ENCODE peak calls at places on chromosomes 2 and 18, in four cellular contexts. One of them, this sample, is unnamed.

GRCh38 chr2:42906557-42907380 is 114.4 kb upstream of the HAAO start:
- DNase-seq in WERI-Rb-1: peak
- DNase-seq in OCI-LY7: no peak
- DNase-seq in psoas muscle: peak
- DNase-seq in this sample: no peak

GRCh38 chr2:191790737-191791136 is 56.2 kb downstream of the CAVIN2 start:
- DNase-seq in WERI-Rb-1: no peak
- DNase-seq in OCI-LY7: no peak
- DNase-seq in psoas muscle: no peak
- DNase-seq in this sample: no peak

GRCh38 chr2:127027715-127028114 is 79.2 kb downstream of the BIN1 start:
- DNase-seq in WERI-Rb-1: no peak
- DNase-seq in OCI-LY7: peak
- DNase-seq in psoas muscle: no peak
- DNase-seq in this sample: no peak

GRCh38 chr18:11567391-11567790 is 42.0 kb upstream of the SLC35G4 start:
- DNase-seq in WERI-Rb-1: no peak
- DNase-seq in OCI-LY7: no peak
- DNase-seq in psoas muscle: no peak
- DNase-seq in this sample: no peak

GRCh38 chr2:239756392-239757153 is 268.6 kb downstream of the NDUFA10 start:
- DNase-seq in WERI-Rb-1: no peak
- DNase-seq in OCI-LY7: no peak
- DNase-seq in psoas muscle: no peak
- DNase-seq in this sample: no peak

GRCh38 chr2:120825370-120826259 is 89.9 kb downstream of the GLI2 start:
- DNase-seq in WERI-Rb-1: peak
- DNase-seq in OCI-LY7: no peak
- DNase-seq in psoas muscle: peak
- DNase-seq in this sample: peak

GRCh38 chr18:49859006-49859359 is 45.6 kb upstream of the ACAA2 start:
- DNase-seq in WERI-Rb-1: no peak
- DNase-seq in OCI-LY7: no peak
- DNase-seq in psoas muscle: no peak
- DNase-seq in this sample: no peak

GRCh38 chr2:37615808-37616673 is 55.4 kb downstream of the CDC42EP3 start:
- DNase-seq in WERI-Rb-1: no peak
- DNase-seq in OCI-LY7: peak
- DNase-seq in psoas muscle: peak
- DNase-seq in this sample: no peak

GRCh38 chr18:80067321-80067720 is 33.1 kb downstream of the RBFA start:
- DNase-seq in WERI-Rb-1: no peak
- DNase-seq in OCI-LY7: no peak
- DNase-seq in psoas muscle: no peak
- DNase-seq in this sample: no peak

GRCh38 chr2:112494839-112495238 is 12.9 kb downstream of the TTL start:
- DNase-seq in WERI-Rb-1: no peak
- DNase-seq in OCI-LY7: no peak
- DNase-seq in psoas muscle: no peak
- DNase-seq in this sample: no peak

GRCh38 chr2:230668939-230669303 is 43.7 kb upstream of the CAB39 start:
- DNase-seq in WERI-Rb-1: no peak
- DNase-seq in OCI-LY7: no peak
- DNase-seq in psoas muscle: no peak
- DNase-seq in this sample: no peak
- H3K27ac ChIP-seq in WERI-Rb-1: no peak
- H3K27ac ChIP-seq in OCI-LY7: no peak
- H3K27ac ChIP-seq in psoas muscle: peak
- H3K27ac ChIP-seq in this sample: no peak

GRCh38 chr2:238241970-238242369 is 2.1 kb upstream of the HES6 start:
- DNase-seq in WERI-Rb-1: no peak
- DNase-seq in OCI-LY7: no peak
- DNase-seq in psoas muscle: no peak
- DNase-seq in this sample: no peak
- H3K27ac ChIP-seq in WERI-Rb-1: peak
- H3K27ac ChIP-seq in OCI-LY7: no peak
- H3K27ac ChIP-seq in psoas muscle: peak
- H3K27ac ChIP-seq in this sample: no peak

DNA sequence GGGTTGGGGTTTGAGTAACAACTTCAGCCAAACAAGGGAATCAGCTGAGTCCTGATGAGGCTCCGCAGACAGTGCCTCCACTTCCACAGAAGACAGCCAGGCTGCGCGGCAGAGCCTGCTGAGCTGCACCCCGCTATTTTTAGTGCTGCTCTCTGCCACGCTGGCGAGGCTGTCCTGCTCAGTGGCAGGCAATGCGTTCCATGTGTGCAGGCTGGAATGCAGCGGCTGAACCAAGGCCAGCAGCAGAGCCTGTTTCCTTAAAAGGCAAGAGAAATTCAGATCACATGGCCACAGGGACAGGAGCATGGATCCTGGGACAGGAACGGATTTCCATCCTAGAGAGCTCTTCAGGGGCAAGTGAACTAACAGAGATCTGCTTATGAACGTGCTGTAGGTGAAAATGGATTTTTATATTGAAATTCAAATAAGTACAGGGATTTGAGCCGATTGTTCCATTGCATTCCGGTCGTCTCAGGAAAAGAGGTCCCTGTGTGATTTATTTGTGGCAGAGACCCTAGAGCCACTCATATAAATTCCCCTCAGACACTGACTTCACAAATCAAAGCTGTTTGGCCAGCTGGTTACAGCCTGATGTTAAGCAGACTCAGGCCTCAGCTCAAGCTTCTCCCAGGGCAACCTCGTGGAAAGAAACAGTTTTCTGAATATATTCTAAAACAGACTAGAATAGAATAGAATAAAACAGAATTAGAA is 98.6 kb downstream of the COL6A3 start:
- DNase-seq in WERI-Rb-1: no peak
- DNase-seq in OCI-LY7: no peak
- DNase-seq in psoas muscle: peak
- DNase-seq in this sample: no peak
- H3K27ac ChIP-seq in WERI-Rb-1: no peak
- H3K27ac ChIP-seq in OCI-LY7: no peak
- H3K27ac ChIP-seq in psoas muscle: peak
- H3K27ac ChIP-seq in this sample: no peak

GRCh38 chr2:219543596-219544358 is at the start of the genes CHPF and TMEM198:
- DNase-seq in WERI-Rb-1: peak
- DNase-seq in OCI-LY7: peak
- DNase-seq in psoas muscle: peak
- DNase-seq in this sample: peak

GRCh38 chr2:219541611-219542180 is 1.9 kb downstream of the CHPF start:
- DNase-seq in WERI-Rb-1: peak
- DNase-seq in OCI-LY7: peak
- DNase-seq in psoas muscle: peak
- DNase-seq in this sample: peak

GRCh38 chr2:219544567-219544966 is 739 bp downstream of the TMEM198 start:
- DNase-seq in WERI-Rb-1: no peak
- DNase-seq in OCI-LY7: no peak
- DNase-seq in psoas muscle: no peak
- DNase-seq in this sample: no peak

GRCh38 chr2:219540784-219541504 is 2.7 kb downstream of the CHPF start:
- DNase-seq in WERI-Rb-1: no peak
- DNase-seq in OCI-LY7: no peak
- DNase-seq in psoas muscle: no peak
- DNase-seq in this sample: no peak

DNA sequence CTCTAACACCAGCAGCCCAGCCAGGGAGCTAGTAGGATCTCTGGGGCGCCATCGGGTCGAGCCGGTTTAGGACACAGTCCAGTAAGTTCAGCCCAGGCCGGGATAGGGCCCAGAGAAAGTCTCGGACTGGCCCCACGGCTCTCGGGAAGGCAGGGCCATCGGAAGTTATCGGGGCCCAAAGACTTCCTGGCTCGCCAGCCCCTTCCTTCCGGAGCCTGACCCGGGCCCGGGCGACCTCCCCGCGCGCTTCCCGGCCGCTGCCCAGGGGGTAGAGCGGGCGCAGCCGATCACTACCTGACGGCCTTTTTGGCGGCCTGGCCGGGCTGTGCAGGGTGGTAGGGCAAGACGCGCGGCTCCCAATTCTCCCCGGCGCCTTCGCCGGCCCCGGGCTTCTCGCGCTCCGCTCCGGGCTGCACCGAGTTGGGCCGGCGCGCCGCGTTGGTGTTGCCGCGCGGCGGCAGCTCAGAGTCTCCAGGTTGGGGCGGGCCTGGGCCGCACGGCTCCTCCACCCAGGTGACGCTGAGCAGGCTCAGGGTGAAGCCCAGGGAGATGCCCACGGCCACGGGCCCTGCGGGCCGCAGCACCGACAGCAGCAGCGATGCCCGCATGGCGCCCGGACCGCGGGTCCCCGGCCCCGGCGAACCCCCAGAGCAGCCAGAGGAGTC is 546 bp downstream of the CHPF start:
- DNase-seq in WERI-Rb-1: peak
- DNase-seq in OCI-LY7: no peak
- DNase-seq in psoas muscle: no peak
- DNase-seq in this sample: peak
- H3K27ac ChIP-seq in WERI-Rb-1: peak
- H3K27ac ChIP-seq in OCI-LY7: peak
- H3K27ac ChIP-seq in psoas muscle: peak
- H3K27ac ChIP-seq in this sample: peak

GRCh38 chr2:187956906-187957534 is 334.7 kb upstream of the GULP1 start:
- DNase-seq in WERI-Rb-1: no peak
- DNase-seq in OCI-LY7: no peak
- DNase-seq in psoas muscle: no peak
- DNase-seq in this sample: no peak

GRCh38 chr2:187962538-187962937 is 329.1 kb upstream of the GULP1 start:
- DNase-seq in WERI-Rb-1: no peak
- DNase-seq in OCI-LY7: no peak
- DNase-seq in psoas muscle: no peak
- DNase-seq in this sample: no peak

GRCh38 chr2:187964742-187965141 is 326.9 kb upstream of the GULP1 start:
- DNase-seq in WERI-Rb-1: no peak
- DNase-seq in OCI-LY7: no peak
- DNase-seq in psoas muscle: no peak
- DNase-seq in this sample: no peak

GRCh38 chr2:187959821-187960220 is 331.9 kb upstream of the GULP1 start:
- DNase-seq in WERI-Rb-1: no peak
- DNase-seq in OCI-LY7: no peak
- DNase-seq in psoas muscle: no peak
- DNase-seq in this sample: no peak
- H3K27ac ChIP-seq in WERI-Rb-1: no peak
- H3K27ac ChIP-seq in OCI-LY7: no peak
- H3K27ac ChIP-seq in psoas muscle: no peak
- H3K27ac ChIP-seq in this sample: no peak

This sample was measured in substantia nigra.